ENCODE peak calls at places on chromosome 12, in four cellular contexts. M is fibroblast of lung, V is choroid plexus epithelial cell, Z is fibroblast of the aortic adventitia. U is an unnamed sample.

GRCh38 chr12:3920378-3921141 is 47.4 kb upstream of the PARP11 start:
- DNase-seq in M (peak; percentile 15), V (peak; percentile 16), Z (peak; percentile 4), U (no peak)

GRCh38 chr12:32502693-32503510 is 103.5 kb downstream of the FGD4 start:
- DNase-seq in M (peak; percentile 95), V (peak; percentile 93), Z (peak; percentile 80), U (peak; percentile 94)

GRCh38 chr12:110046451-110047187 is 1.7 kb downstream of the C12orf76 start:
- DNase-seq in M (no peak), V (peak; percentile 72), Z (no peak), U (no peak)

GRCh38 chr12:93025145-93026103 is 96.3 kb upstream of the EEA1 start:
- DNase-seq in M (peak; percentile 84), V (peak; percentile 92), Z (peak; percentile 83), U (peak; percentile 87)

GRCh38 chr12:95611676-95612309 is 60.5 kb upstream of the USP44 start:
- DNase-seq in M (no peak), V (no peak), Z (no peak), U (no peak)

GRCh38 chr12:125222876-125223275 is 157.6 kb downstream of the AACS start:
- DNase-seq in M (no peak), V (no peak), Z (no peak), U (no peak)

GRCh38 chr12:22406622-22407021 is 72.1 kb upstream of the ST8SIA1 start:
- DNase-seq in M (no peak), V (no peak), Z (no peak), U (no peak)

GRCh38 chr12:105051981-105052380 is 32.3 kb downstream of the ALDH1L2 start:
- DNase-seq in M (no peak), V (no peak), Z (no peak), U (no peak)

GRCh38 chr12:54991161-54991991 is 6.8 kb upstream of the TESPA1 start:
- DNase-seq in M (no peak), V (peak; percentile 7), Z (no peak), U (no peak)

GRCh38 chr12:50057000-50057841 is at the start of gene ASIC1:
- DNase-seq in M (peak; percentile 70), V (peak; percentile 67), Z (peak; percentile 60), U (peak; percentile 68)

GRCh38 chr12:45878630-45879255 is 111.6 kb downstream of the SCAF11 start:
- DNase-seq in M (no peak), V (peak; percentile 36), Z (no peak), U (peak; percentile 14)

GRCh38 chr12:26246483-26247164 is 51.3 kb downstream of the SSPN start:
- DNase-seq in M (no peak), V (no peak), Z (no peak), U (no peak)

GRCh38 chr12:50924131-50924438 is 28.3 kb upstream of the HIGD1C start:
- DNase-seq in M (no peak), V (no peak), Z (no peak), U (no peak)

GRCh38 chr12:108854453-108855283 is 2.7 kb downstream of the SSH1 start:
- DNase-seq in M (peak; percentile 99), V (peak; percentile 97), Z (peak; percentile 99), U (peak; percentile 97)

GRCh38 chr12:108853426-108853825 is 4.0 kb downstream of the SSH1 start:
- DNase-seq in M (no peak), V (no peak), Z (no peak), U (no peak)

GRCh38 chr12:108855284-108856169 is 1.9 kb downstream of the SSH1 start:
- DNase-seq in M (peak; percentile 40), V (no peak), Z (no peak), U (peak; percentile 74)

GRCh38 chr12:108852674-108853073 is 4.7 kb downstream of the SSH1 start:
- DNase-seq in M (peak; percentile 21), V (no peak), Z (peak; percentile 70), U (peak; percentile 78)

DNA sequence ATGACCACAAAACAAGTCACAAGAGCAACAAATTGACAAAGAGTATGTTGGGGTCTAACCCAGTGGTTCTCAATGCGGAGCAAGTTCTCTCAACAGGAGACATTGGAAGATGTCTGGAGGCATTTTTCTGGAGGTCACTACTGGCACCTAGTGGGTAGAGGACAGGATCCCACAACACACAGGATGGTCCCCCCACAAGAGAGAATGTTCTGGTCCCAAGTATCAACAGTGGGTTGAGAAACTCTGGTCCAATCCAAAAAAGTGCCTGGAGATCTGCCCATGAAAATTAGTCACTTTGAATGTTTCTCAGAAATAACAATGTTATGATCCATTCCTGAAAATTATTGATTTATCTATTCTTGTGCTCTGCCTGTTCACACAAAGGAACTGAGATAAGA is 3.3 kb downstream of the SSH1 start:
- DNase-seq in M (peak; percentile 98), V (peak; percentile 93), Z (peak; percentile 99), U (peak; percentile 96)
- TF ChIP-seq CTCF in M (peak; percentile 38), V (peak; percentile 56), Z (peak; percentile 34), U (peak; percentile 55)

GRCh38 chr12:13067322-13067721 is 23.1 kb downstream of the FAM234B start:
- DNase-seq in M (no peak), V (no peak), Z (no peak), U (no peak)
- H3K4me3 ChIP-seq in M (no peak overlapping the region), V (no peak overlapping the region), Z (no peak overlapping the region), U (no peak overlapping the region)

DNA sequence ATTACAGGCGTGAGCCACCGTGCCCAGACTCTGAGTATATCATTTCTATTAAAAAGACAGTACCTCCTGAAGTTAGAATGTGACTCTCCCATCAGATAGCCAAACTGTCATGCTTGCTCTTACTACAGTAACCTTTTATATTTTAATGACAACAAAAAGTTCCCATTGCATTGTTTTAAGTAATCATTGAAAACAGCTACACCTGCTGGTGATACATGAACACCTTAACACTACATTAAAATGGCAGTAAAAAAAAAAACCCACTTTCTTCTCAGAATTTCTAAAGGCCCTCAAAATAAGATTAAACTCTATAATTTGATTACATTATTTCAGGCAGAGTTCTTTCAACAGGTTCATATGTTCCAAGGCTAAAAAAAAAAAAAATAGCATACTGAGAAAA is 76.7 kb downstream of the SH2B3 start:
- DNase-seq in M (no peak), V (peak; percentile 15), Z (no peak), U (no peak)
- TF ChIP-seq CTCF in M (no peak), V (peak; percentile 41), Z (peak; percentile 17), U (peak; percentile 33)

DNA sequence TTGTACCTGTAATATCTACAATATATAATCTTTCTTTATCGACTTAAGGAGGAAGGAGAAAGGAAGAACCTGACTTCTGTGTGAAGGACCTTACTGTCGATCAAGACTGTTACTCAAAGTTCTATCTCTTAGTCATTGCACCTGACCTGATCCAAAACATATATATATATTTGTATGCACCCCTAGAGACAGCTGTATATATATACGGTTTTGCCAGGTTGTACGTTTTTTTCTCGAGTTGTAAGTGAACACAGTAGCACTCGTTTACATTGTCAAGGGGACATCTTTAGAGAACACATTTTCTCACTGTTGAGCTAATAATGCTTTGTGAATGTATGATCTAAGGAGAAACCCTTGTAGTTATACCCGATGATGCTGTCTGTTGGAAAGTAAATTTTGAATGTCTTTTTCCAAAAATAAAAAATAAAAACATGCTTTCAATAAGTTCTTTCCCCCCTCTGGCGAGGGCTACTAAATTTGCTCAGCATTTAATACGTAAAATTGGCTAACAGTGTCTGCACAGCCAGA is 536 bp upstream of the SLC35E3 start:
- DNase-seq in M (peak; percentile 3), V (peak; percentile 6), Z (no peak), U (no peak)
- H3K4me3 ChIP-seq in M (peak overlapping the region; percentile 64), V (peak overlapping the region; percentile 82), Z (peak overlapping the region; percentile 90), U (peak overlapping the region; percentile 86)

DNA sequence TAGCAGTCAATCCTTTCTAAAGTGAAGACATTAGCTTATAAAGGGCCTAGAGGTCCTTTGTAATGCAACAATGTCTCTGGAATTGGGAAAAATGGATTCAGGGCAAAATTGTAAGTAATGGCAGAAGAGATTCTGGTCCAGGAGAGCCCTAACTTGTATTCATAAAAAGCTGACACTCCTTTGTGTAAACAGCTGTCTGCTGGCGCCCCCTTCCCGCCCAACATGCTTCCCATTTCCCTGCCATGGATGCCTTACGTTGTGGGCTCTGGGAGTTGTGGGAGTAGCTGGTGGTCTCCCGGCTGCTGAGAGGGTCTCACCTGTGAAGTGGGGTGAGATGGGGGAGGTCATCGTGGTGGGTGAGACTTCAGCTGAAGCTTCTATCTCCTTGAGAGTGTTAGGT is 2.3 kb downstream of the ACRBP start:
- DNase-seq in M (no peak), V (no peak), Z (peak; percentile 13), U (no peak)
- TF ChIP-seq CTCF in M (no peak), V (peak; percentile 44), Z (peak; percentile 23), U (peak; percentile 9)

DNA sequence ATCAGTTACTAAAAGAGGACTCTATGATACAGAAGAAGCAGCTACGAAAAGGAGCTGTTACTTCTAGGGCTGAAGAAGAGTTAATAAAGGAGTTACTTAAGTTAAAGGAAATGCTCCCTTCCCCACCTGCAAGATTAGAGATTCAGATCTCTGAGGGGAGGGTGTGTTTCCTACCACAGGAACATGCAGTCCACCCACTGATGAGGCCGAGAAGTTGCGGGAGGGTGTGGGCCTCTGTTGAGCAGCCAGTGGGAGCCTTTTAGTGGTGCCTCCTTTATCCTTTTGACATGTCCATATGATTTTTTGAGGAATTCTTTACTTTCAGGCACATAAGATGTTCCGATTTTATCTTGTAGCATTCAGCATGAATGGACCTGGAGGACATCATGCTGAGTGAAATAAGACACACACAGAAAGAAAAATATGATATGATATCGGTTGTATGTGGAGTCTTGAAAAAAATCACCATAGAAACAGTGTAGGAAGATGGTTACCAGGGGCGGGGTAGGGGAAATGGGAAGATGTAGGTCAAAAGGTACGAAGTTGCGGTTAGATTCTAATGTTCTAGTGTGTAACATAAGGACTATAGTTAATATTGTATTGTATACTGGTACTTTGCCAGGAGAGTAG is 4.4 kb upstream of the M6PR start:
- DNase-seq in M (no peak), V (no peak), Z (no peak), U (no peak)
- H3K4me3 ChIP-seq in M (no peak overlapping the region), V (no peak overlapping the region), Z (no peak overlapping the region), U (no peak overlapping the region)

DNA sequence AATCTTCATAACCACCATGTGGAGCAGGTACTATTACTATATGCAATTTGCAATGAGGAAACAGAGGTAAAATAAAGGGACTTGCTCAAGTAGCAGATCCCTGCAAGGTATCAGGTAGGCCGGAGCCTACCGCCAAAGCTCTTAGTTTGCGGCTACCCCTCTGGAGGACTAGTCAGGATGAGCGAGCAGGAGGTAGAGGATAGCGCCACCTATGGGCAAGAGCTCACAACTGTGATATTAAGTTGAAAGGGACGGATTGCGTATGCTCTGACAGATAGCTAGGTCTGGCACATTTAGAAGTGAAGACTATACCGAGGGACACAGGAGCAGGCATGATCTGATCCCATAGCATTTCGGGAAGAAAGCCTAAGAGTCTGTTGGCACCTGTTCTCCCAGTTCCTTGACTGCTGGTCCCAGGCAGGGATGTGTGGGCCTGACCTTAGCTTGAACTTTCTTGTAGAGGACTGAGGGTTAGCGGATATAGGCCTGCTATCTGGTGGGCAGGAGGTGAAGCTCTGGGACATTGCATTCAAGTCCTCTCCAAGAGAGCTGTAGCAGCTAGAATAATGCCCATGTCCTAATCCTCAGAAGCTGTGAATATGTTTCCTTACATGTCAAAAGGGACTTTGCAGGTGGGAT is 48.0 kb downstream of the SLC17A8 start:
- DNase-seq in M (peak; percentile 50), V (peak; percentile 46), Z (peak; percentile 12), U (peak; percentile 54)
- TF ChIP-seq CTCF in M (peak; percentile 29), V (peak; percentile 57), Z (peak; percentile 29), U (peak; percentile 52)

U was measured in fibroblast of pulmonary artery.